ENCODE peak calls at places on chromosome 16, in eight cellular contexts. W is hypothalamus, E is DMS53, X is skeletal muscle cell, A is MM.1S, U is dorsolateral prefrontal cortex, O is non-pigmented ciliary epithelial cell, D is GM12892. F is an unnamed sample.

GRCh38 chr16:84947022-84947421 is 64.3 kb downstream of the ZDHHC7 start:
- DNase-seq in W (no peak), E (no peak), X (no peak), A (no peak), U (no peak), O (no peak), D (no peak), F (no peak)

GRCh38 chr16:71923941-71924690 is 28.8 kb downstream of the IST1 start:
- DNase-seq in W (no peak), E (no peak), X (no peak), A (no peak), U (no peak), O (no peak), D (no peak), F (no peak)

GRCh38 chr16:47492428-47493357 is 31.6 kb downstream of the PHKB start:
- DNase-seq in W (no peak), E (no peak), X (peak), A (no peak), U (peak), O (no peak), D (peak), F (no peak)

GRCh38 chr16:88381820-88382451 is 823 bp upstream of the ZNF469 start:
- DNase-seq in W (no peak), E (no peak), X (no peak), A (no peak), U (no peak), O (no peak), D (no peak), F (no peak)

GRCh38 chr16:27685802-27686201 is 135.9 kb downstream of the KATNIP start:
- DNase-seq in W (no peak), E (no peak), X (peak), A (no peak), U (no peak), O (peak), D (no peak), F (no peak)

GRCh38 chr16:2092866-2093265 is 42.8 kb downstream of the PKD1 start:
- DNase-seq in W (no peak), E (peak), X (no peak), A (no peak), U (no peak), O (no peak), D (no peak), F (no peak)

GRCh38 chr16:68752602-68753001 is 15.5 kb downstream of the CDH1 start:
- DNase-seq in W (no peak), E (peak), X (no peak), A (no peak), U (no peak), O (no peak), D (no peak), F (no peak)

GRCh38 chr16:89343501-89344291 is 126.2 kb downstream of the ZNF778 start:
- DNase-seq in W (no peak), E (no peak), X (no peak), A (no peak), U (no peak), O (no peak), D (no peak), F (no peak)

GRCh38 chr16:9077001-9077809 is 14.2 kb upstream of the HAPSTR1 start:
- DNase-seq in W (no peak), E (no peak), X (peak), A (peak), U (no peak), O (peak), D (no peak), F (no peak)

GRCh38 chr16:85091522-85091910 is 20.8 kb downstream of the CIBAR2 start:
- DNase-seq in W (no peak), E (no peak), X (no peak), A (no peak), U (no peak), O (no peak), D (no peak), F (no peak)

GRCh38 chr16:53872248-53873221 is 168.6 kb downstream of the FTO start:
- DNase-seq in W (no peak), E (no peak), X (peak), A (no peak), U (no peak), O (peak), D (no peak), F (no peak)

GRCh38 chr16:57446530-57447141 is 549 bp downstream of the CIAPIN1 start:
- DNase-seq in W (no peak), E (peak), X (no peak), A (peak), U (no peak), O (no peak), D (peak), F (no peak)

GRCh38 chr16:29743475-29743826 is 2.3 kb downstream of the C16orf54 start:
- DNase-seq in W (no peak), E (no peak), X (no peak), A (no peak), U (no peak), O (no peak), D (no peak), F (no peak)

GRCh38 chr16:30010817-30011504 is at the start of gene DOC2A:
- DNase-seq in W (no peak), E (peak), X (no peak), A (no peak), U (no peak), O (no peak), D (no peak), F (no peak)

GRCh38 chr16:77169650-77170236 is 21.2 kb upstream of the MON1B start:
- DNase-seq in W (no peak), E (peak), X (no peak), A (peak), U (no peak), O (no peak), D (no peak), F (no peak)

GRCh38 chr16:89094252-89094901 is 725 bp downstream of the ACSF3 start:
- DNase-seq in W (no peak), E (peak), X (no peak), A (no peak), U (no peak), O (no peak), D (no peak), F (no peak)

GRCh38 chr16:59192551-59193199 is 458.6 kb upstream of the GOT2 start:
- DNase-seq in W (no peak), E (peak), X (no peak), A (peak), U (no peak), O (no peak), D (no peak), F (no peak)

GRCh38 chr16:23552171-23552570 is 5.0 kb downstream of the EARS2 start:
- DNase-seq in W (no peak), E (no peak), X (no peak), A (no peak), U (no peak), O (no peak), D (no peak), F (no peak)

GRCh38 chr16:84461029-84461415 is 43.4 kb downstream of the MEAK7 start:
- DNase-seq in W (no peak), E (no peak), X (no peak), A (no peak), U (no peak), O (no peak), D (no peak), F (no peak)

F was measured in caudate nucleus.